ENCODE peak calls at places on chromosomes 2 and 18, in four cellular contexts. Q is amniotic epithelial cell, X is astrocyte, S is progenitor cell of endocrine pancreas. Y is an unnamed sample.

GRCh38 chr2:121866789-121867188 is 111.3 kb downstream of the TSN start:
- DNase-seq in Q (no peak), X (no peak), S (no peak), Y (no peak)

GRCh38 chr2:232584238-232584637 is 33.7 kb downstream of the EIF4E2 start:
- DNase-seq in S (no peak), Q (no peak), X (no peak), Y (no peak)

GRCh38 chr2:130737592-130737991 is 8.7 kb downstream of the GPR148 start:
- DNase-seq in X (no peak), Q (no peak), S (no peak), Y (no peak)

GRCh38 chr18:25962919-25963318 is 127.5 kb downstream of the SS18 start:
- DNase-seq in S (no peak), Q (no peak), X (no peak), Y (no peak)

GRCh38 chr18:45324081-45324480 is 291.2 kb upstream of the SLC14A2 start:
- DNase-seq in X (no peak), Q (no peak), S (no peak), Y (no peak)

GRCh38 chr2:234288974-234289455 is 207.9 kb downstream of the ARL4C start:
- DNase-seq in Q (peak), S (peak), X (peak), Y (peak)

GRCh38 chr18:35904389-35905037 is 68.0 kb upstream of the RMP24 start:
- DNase-seq in S (no peak), Q (no peak), X (no peak), Y (no peak)

GRCh38 chr18:46169464-46169941 is 65.3 kb downstream of the HAUS1 start:
- DNase-seq in X (peak), Q (peak), S (no peak), Y (no peak)

GRCh38 chr18:28175047-28175929 is 1.6 kb downstream of the CDH2 start:
- DNase-seq in S (peak), X (peak), Q (no peak), Y (peak)